ENCODE peak calls at places on chromosome 1, in nine cellular contexts. G is lung; D is CD8-positive, alpha-beta T cell; X is H1; M is heart left ventricle; B is prostate gland; J is transverse colon; H is PC-3; K is thoracic aorta. F is an unnamed sample.

GRCh38 chr1:234014208-234014607 is 109.7 kb downstream of the SLC35F3 start:
- DNase-seq in B (no peak), X (no peak), J (no peak), M (no peak), K (no peak), G (no peak), D (no peak), H (no peak), F (no peak)

GRCh38 chr1:178254433-178254832 is 160.5 kb downstream of the RASAL2 start:
- DNase-seq in J (no peak), M (no peak), G (no peak), K (no peak), D (no peak), H (no peak), B (no peak), X (no peak), F (no peak)

GRCh38 chr1:42943166-42943565 is 15.5 kb downstream of the SLC2A1 start:
- DNase-seq in B (peak), G (peak), D (no peak), M (peak), H (peak), X (no peak), J (peak), K (peak), F (peak)

GRCh38 chr1:92909321-92909720 is 51.9 kb downstream of the DIPK1A start:
- DNase-seq in M (no peak), D (no peak), H (peak), X (no peak), B (no peak), K (no peak), J (no peak), G (no peak), F (no peak)

GRCh38 chr1:168000656-168001055 is 63.8 kb upstream of the MPC2 start:
- DNase-seq in J (no peak), H (no peak), X (no peak), M (no peak), G (no peak), K (no peak), B (no peak), D (no peak), F (no peak)

GRCh38 chr1:9108056-9108665 is 20.7 kb downstream of the GPR157 start:
- DNase-seq in X (no peak), B (no peak), G (no peak), M (no peak), D (no peak), H (no peak), K (no peak), J (no peak), F (no peak)

GRCh38 chr1:216186131-216186530 is 237.1 kb downstream of the USH2A start:
- DNase-seq in K (no peak), B (no peak), X (no peak), J (no peak), M (no peak), H (no peak), G (no peak), D (no peak), F (no peak)

GRCh38 chr1:200206761-200207160 is 179.3 kb downstream of the NR5A2 start:
- DNase-seq in G (no peak), J (no peak), B (no peak), M (no peak), D (no peak), H (peak), X (no peak), K (no peak), F (no peak)

GRCh38 chr1:151311589-151312331 is 15.5 kb downstream of the PI4KB start:
- DNase-seq in H (peak), G (peak), B (peak), J (peak), K (peak), X (no peak), D (peak), M (peak), F (peak)

GRCh38 chr1:214590696-214591095 is 12.3 kb upstream of the CENPF start:
- DNase-seq in H (peak), J (no peak), B (no peak), X (no peak), G (no peak), K (no peak), M (no peak), D (no peak), F (no peak)

GRCh38 chr1:8040586-8040985 is 14.5 kb upstream of the ERRFI1 start:
- DNase-seq in H (peak), J (peak), G (peak), M (peak), X (no peak), K (peak), B (peak), D (no peak), F (peak)

GRCh38 chr1:181189691-181190361 is 101.3 kb downstream of the IER5 start:
- DNase-seq in X (peak), D (peak), J (peak), B (peak), H (peak), M (peak), K (no peak), G (peak), F (peak)

GRCh38 chr1:232447125-232447524 is 182.8 kb downstream of the SIPA1L2 start:
- DNase-seq in G (no peak), H (no peak), D (no peak), X (no peak), M (no peak), K (no peak), J (no peak), B (no peak), F (no peak)

GRCh38 chr1:7149080-7149838 is 364.0 kb downstream of the CAMTA1 start:
- DNase-seq in J (no peak), D (no peak), B (no peak), G (peak), X (peak), K (no peak), M (peak), H (no peak), F (peak)

GRCh38 chr1:37449936-37450335 is 24.4 kb upstream of the ZC3H12A start:
- DNase-seq in D (no peak), G (no peak), H (no peak), K (no peak), J (no peak), B (no peak), X (no peak), M (no peak), F (no peak)

GRCh38 chr1:223140551-223140950 is 2.5 kb downstream of the TLR5 start:
- DNase-seq in G (no peak), H (no peak), X (no peak), M (no peak), D (no peak), B (no peak), K (no peak), J (no peak), F (no peak)

GRCh38 chr1:234866007-234866866 is 256.3 kb upstream of the IRF2BP2 start:
- DNase-seq in X (no peak), K (no peak), G (no peak), M (peak), B (no peak), H (peak), J (peak), D (no peak), F (no peak)

GRCh38 chr1:50704126-50704525 is 255.9 kb downstream of the FAF1 start:
- DNase-seq in D (no peak), H (peak), M (no peak), G (no peak), K (no peak), B (peak), X (no peak), J (no peak), F (no peak)

GRCh38 chr1:24464378-24464770 is 38.3 kb upstream of the RCAN3 start:
- DNase-seq in M (no peak), J (no peak), K (no peak), H (no peak), X (no peak), G (no peak), B (no peak), D (no peak), F (no peak)

GRCh38 chr1:51280321-51281096 is 44.4 kb downstream of the RNF11 start:
- DNase-seq in K (no peak), J (no peak), H (no peak), B (no peak), M (no peak), G (no peak), D (no peak), X (no peak), F (no peak)

GRCh38 chr1:46300673-46301405 is 2.6 kb downstream of the LRRC41 start:
- DNase-seq in G (no peak), K (no peak), J (no peak), D (no peak), B (peak), M (no peak), H (peak), X (no peak), F (no peak)

GRCh38 chr1:46302091-46303037 is 1.1 kb downstream of the LRRC41 start:
- DNase-seq in B (peak), K (no peak), M (peak), D (peak), X (peak), J (peak), H (peak), G (peak), F (peak)

GRCh38 chr1:46301406-46302090 is 1.9 kb downstream of the LRRC41 start:
- DNase-seq in B (peak), H (peak), K (no peak), M (peak), D (no peak), J (no peak), G (no peak), X (peak), F (no peak)

GRCh38 chr1:46303872-46304326 is 401 bp downstream of the UQCRH start:
- DNase-seq in M (no peak), K (no peak), G (no peak), X (no peak), H (no peak), D (no peak), J (no peak), B (no peak), F (no peak)

GRCh38 chr1:46303038-46303871 is at the start of the genes LRRC41 and UQCRH:
- DNase-seq in X (peak), M (peak), H (peak), D (peak), B (peak), K (peak), G (peak), J (peak), F (peak)
- TF ChIP-seq CTCF in X (no peak), M (peak), H (no peak), D (no peak), B (no peak), K (no peak), G (no peak), J (peak), F (no peak)

DNA sequence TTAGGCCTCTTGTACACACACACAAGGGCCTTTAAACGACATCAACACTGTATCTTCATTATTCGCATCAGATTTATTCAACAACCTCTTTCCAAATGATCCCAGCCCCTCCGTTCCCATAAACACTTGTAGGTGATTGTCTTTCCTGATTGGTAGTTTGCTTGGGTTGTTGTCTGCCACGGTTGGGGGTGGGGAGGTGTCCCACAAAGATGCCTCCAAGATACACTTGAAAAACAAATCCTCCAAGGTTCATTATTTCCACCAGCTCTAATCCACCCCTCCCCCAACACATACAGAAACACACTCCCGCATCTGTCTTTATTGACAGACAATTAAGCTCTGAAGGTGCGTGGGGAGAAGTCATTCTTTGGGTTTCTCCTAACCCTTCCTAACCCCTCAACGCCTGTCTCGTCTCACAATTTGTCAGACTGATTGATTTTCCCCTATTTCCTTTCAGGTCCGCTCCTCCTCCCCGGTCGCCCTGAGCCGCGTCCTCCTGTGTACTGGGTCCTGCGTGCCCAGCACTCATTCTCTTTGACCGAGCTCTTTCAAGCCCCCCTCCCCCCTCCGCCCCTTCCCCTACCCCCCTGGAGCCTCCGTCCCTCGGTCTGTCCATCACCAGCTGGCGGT is 1.4 kb downstream of the WDR26 start:
- DNase-seq in M (no peak), B (peak), K (no peak), X (no peak), J (peak), D (peak), H (no peak), G (no peak), F (no peak)
- H3K4me3 ChIP-seq in M (peak), B (peak), K (peak), X (peak), J (peak), D (peak), H (peak), G (peak), F (peak)

DNA sequence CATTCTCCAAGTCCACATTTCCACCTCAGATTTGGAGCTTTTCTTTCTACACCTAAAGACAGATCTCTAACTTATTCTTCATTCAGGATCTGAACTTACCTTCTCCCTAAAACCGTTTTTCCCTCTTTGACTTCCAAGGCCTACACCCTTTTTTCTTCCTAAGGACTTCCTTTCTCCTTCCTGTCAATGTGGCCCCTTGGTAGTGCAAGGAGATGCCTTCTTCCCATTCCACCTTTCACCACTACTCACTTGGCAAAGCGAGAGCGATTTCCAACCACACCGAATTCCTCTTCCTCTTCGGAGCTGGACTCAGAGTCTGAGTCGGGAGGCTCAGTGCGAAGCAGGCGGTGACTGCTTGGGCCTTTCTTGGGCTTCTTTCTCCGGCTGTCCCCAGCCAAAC is 1.3 kb downstream of the EFCAB14 start:
- DNase-seq in M (no peak), D (no peak), X (no peak), B (no peak), G (no peak), K (no peak), H (no peak), J (no peak), F (no peak)
- H3K27ac ChIP-seq in M (no peak), D (peak), X (no peak), B (no peak), G (peak), K (no peak), H (no peak), J (peak), F (no peak)

GRCh38 chr1:44239961-44240371 is 26.7 kb downstream of the DMAP1 start:
- DNase-seq in K (no peak), G (no peak), J (peak), H (no peak), M (peak), D (no peak), X (no peak), B (no peak), F (peak)

GRCh38 chr1:44236873-44237272 is 23.6 kb downstream of the DMAP1 start:
- DNase-seq in H (no peak), M (no peak), D (no peak), K (no peak), J (no peak), G (no peak), X (no peak), B (no peak), F (no peak)

GRCh38 chr1:44238651-44239050 is 25.4 kb downstream of the DMAP1 start:
- DNase-seq in G (no peak), K (no peak), J (no peak), D (no peak), H (no peak), B (no peak), X (no peak), M (no peak), F (no peak)

GRCh38 chr1:44239337-44239960 is 26.2 kb downstream of the DMAP1 start:
- DNase-seq in X (peak), H (peak), G (no peak), D (no peak), K (no peak), M (peak), B (no peak), J (peak), F (no peak)

DNA sequence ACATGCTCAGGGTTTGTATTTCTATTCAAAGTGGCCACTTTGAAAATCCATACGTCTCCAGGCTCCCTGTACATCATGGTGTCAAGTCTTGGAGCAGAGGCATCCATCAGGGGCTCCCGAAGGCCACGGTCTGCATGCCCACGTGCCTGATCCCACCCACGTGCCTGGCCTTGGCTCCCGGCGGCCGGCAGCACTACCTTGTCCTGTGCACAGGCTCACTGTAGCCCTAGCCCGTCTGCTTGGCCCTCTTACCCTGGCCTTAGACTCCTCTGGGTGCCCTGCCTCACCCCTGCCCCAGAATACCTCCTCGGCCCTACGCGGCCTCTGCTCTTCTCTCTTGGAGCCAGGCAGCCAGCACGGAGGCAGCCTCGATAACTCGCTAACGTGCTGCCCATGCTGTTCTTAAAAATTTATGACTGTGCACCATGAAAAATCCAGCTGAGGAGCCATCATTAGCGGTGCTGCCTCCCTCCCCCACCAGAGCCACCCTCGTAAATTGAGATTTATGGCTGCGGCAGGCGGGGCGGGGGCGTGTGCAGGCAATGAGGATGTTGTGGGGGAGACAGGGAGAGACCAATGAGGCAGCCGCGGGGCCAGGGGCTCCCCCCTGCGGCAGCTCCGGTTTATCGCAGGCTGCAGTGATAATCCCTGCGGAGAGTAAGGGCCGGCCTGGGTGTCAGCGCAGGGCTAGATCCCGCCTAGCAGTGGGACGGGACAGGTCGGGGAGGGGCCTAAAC is 24.6 kb downstream of the DMAP1 start:
- DNase-seq in X (peak), G (no peak), H (no peak), B (peak), D (peak), K (no peak), J (peak), M (peak), F (no peak)
- TF ChIP-seq CTCF in X (peak), G (no peak), H (no peak), B (peak), D (peak), K (peak), J (peak), M (peak), F (peak)

GRCh38 chr1:58584082-58584895 is 7.2 kb upstream of the TACSTD2 start:
- DNase-seq in B (peak), X (no peak), H (peak), K (peak), D (no peak), J (peak), M (peak), G (peak), F (no peak)
- H3K4me3 ChIP-seq in B (no peak), X (no peak), H (peak), K (no peak), D (no peak), J (no peak), M (no peak), G (no peak), F (no peak)

DNA sequence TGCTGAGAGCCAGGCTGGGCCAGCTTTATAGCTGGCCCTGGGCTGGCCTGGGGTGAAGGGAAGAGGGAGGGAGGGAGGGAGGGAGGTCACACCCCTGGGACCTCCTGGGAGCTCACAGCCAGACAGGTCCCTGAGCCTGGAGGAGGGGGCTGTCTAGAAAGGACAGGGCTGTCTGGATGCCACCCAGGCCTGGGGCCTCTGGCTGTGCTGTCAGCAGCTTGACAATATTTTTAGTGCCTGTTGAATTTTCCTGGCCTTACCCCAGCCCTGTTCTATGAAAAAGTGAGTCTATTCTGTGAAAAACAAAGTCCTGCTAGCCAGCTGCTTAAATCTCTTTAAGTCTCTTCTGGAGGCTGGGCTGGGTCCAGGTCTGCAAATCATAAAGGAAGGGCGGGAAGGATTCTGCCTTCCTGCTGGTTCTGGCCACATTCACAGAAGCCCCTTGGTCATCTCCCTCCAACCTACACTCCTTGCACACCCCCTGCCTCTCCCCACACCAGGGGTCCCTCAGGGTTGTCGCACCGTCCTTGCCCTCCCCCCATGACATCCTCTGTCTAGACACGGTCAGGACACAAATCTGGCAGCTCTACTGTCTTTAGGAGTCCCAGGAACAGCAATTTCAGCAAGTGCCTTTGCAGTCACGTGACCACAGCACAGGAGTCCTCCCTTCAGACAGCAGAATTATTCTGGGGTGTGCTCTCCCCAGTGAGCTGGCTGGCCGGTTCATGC is at the start of gene LEFTY2:
- DNase-seq in J (no peak), H (no peak), G (no peak), K (no peak), D (no peak), M (no peak), B (no peak), X (no peak), F (no peak)
- H3K27ac ChIP-seq in J (peak), H (no peak), G (peak), K (peak), D (no peak), M (peak), B (no peak), X (no peak), F (peak)